ENCODE peak calls at places on chromosomes 7 and 10, in seven cellular contexts. One of them, this sample, is unnamed. For H3K27me3 and H3K9me3, the result is how much of the 10 kb centered on the place peaks cover.

GRCh38 chr7:29328811-29329210 is 134.2 kb downstream of the CHN2 start:
- DNase-seq in colonic mucosa: no peak
- DNase-seq in aorta: no peak
- DNase-seq in HAP-1: no peak
- DNase-seq in CD8-positive, alpha-beta memory T cell: no peak
- DNase-seq in suprapubic skin: no peak
- DNase-seq in vagina: no peak
- DNase-seq in this sample: no peak

GRCh38 chr7:74722045-74722603 is 51.7 kb upstream of the NCF1 start:
- DNase-seq in vagina: no peak
- DNase-seq in CD8-positive, alpha-beta memory T cell: no peak
- DNase-seq in HAP-1: no peak
- DNase-seq in suprapubic skin: no peak
- DNase-seq in colonic mucosa: no peak
- DNase-seq in aorta: no peak
- DNase-seq in this sample: no peak

GRCh38 chr10:43126759-43127424 is 11.4 kb upstream of the CSGALNACT2 start:
- DNase-seq in suprapubic skin: no peak
- DNase-seq in CD8-positive, alpha-beta memory T cell: no peak
- DNase-seq in colonic mucosa: peak
- DNase-seq in HAP-1: no peak
- DNase-seq in aorta: peak
- DNase-seq in vagina: peak
- DNase-seq in this sample: no peak

GRCh38 chr10:102267748-102268147 is 22.4 kb downstream of the GBF1 start:
- DNase-seq in colonic mucosa: no peak
- DNase-seq in HAP-1: no peak
- DNase-seq in CD8-positive, alpha-beta memory T cell: no peak
- DNase-seq in vagina: no peak
- DNase-seq in suprapubic skin: no peak
- DNase-seq in aorta: no peak
- DNase-seq in this sample: no peak

GRCh38 chr7:48011323-48011722 is 17.6 kb downstream of the SUN3 start:
- DNase-seq in colonic mucosa: no peak
- DNase-seq in vagina: no peak
- DNase-seq in aorta: no peak
- DNase-seq in CD8-positive, alpha-beta memory T cell: no peak
- DNase-seq in suprapubic skin: no peak
- DNase-seq in HAP-1: no peak
- DNase-seq in this sample: no peak

GRCh38 chr10:57218382-57218781 is 857.3 kb upstream of the ZWINT start:
- DNase-seq in CD8-positive, alpha-beta memory T cell: no peak
- DNase-seq in vagina: no peak
- DNase-seq in colonic mucosa: no peak
- DNase-seq in suprapubic skin: no peak
- DNase-seq in aorta: no peak
- DNase-seq in HAP-1: no peak
- DNase-seq in this sample: no peak

GRCh38 chr7:133372337-133372736 is 119.5 kb downstream of the EXOC4 start:
- DNase-seq in vagina: no peak
- DNase-seq in aorta: no peak
- DNase-seq in HAP-1: no peak
- DNase-seq in CD8-positive, alpha-beta memory T cell: no peak
- DNase-seq in suprapubic skin: no peak
- DNase-seq in colonic mucosa: no peak
- DNase-seq in this sample: no peak

GRCh38 chr7:132575987-132576722 is at the start of gene PLXNA4:
- DNase-seq in HAP-1: no peak
- DNase-seq in colonic mucosa: no peak
- DNase-seq in CD8-positive, alpha-beta memory T cell: no peak
- DNase-seq in vagina: no peak
- DNase-seq in aorta: peak
- DNase-seq in suprapubic skin: no peak
- DNase-seq in this sample: no peak

GRCh38 chr10:49606981-49607535 is 3.1 kb upstream of the SLC18A3 start:
- DNase-seq in aorta: peak
- DNase-seq in colonic mucosa: peak
- DNase-seq in CD8-positive, alpha-beta memory T cell: peak
- DNase-seq in HAP-1: peak
- DNase-seq in vagina: peak
- DNase-seq in suprapubic skin: peak
- DNase-seq in this sample: peak

GRCh38 chr10:132151951-132152505 is 34.7 kb upstream of the DPYSL4 start:
- DNase-seq in suprapubic skin: no peak
- DNase-seq in colonic mucosa: no peak
- DNase-seq in CD8-positive, alpha-beta memory T cell: no peak
- DNase-seq in aorta: peak
- DNase-seq in HAP-1: no peak
- DNase-seq in vagina: no peak
- DNase-seq in this sample: no peak

GRCh38 chr7:64884913-64885370 is 18.1 kb upstream of the ZNF273 start:
- DNase-seq in HAP-1: no peak
- DNase-seq in CD8-positive, alpha-beta memory T cell: no peak
- DNase-seq in suprapubic skin: no peak
- DNase-seq in aorta: no peak
- DNase-seq in colonic mucosa: peak
- DNase-seq in vagina: peak
- DNase-seq in this sample: no peak
- H3K27me3 ChIP-seq in HAP-1: under half
- H3K27me3 ChIP-seq in CD8-positive, alpha-beta memory T cell: under half
- H3K27me3 ChIP-seq in suprapubic skin: under half
- H3K27me3 ChIP-seq in aorta: under half
- H3K27me3 ChIP-seq in colonic mucosa: under half
- H3K27me3 ChIP-seq in vagina: under half
- H3K27me3 ChIP-seq in this sample: under half

DNA sequence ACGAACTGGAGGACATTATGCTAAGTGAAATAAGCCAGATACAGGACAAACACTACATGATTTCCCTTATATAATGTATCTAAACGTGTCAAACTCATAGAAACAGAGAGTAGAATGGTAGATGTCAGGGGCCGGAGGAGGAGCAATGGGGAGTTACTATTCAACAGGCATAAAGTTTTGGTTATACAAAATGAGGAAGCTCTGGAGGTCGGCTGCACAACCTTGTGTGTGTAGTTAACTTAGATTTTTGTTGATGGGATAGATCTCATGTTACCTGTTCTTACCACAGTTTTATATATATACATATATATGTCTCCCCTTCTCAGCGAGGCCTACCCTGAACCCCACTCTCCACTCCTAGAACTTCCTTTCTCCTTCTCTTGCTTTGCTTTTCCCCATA is 22.4 kb upstream of the TECTB start:
- DNase-seq in aorta: no peak
- DNase-seq in suprapubic skin: no peak
- DNase-seq in CD8-positive, alpha-beta memory T cell: no peak
- DNase-seq in colonic mucosa: no peak
- DNase-seq in vagina: no peak
- DNase-seq in HAP-1: no peak
- DNase-seq in this sample: no peak
- H3K4me3 ChIP-seq in aorta: no peak
- H3K4me3 ChIP-seq in suprapubic skin: no peak
- H3K4me3 ChIP-seq in CD8-positive, alpha-beta memory T cell: no peak
- H3K4me3 ChIP-seq in colonic mucosa: no peak
- H3K4me3 ChIP-seq in vagina: no peak
- H3K4me3 ChIP-seq in HAP-1: no peak
- H3K4me3 ChIP-seq in this sample: no peak

DNA sequence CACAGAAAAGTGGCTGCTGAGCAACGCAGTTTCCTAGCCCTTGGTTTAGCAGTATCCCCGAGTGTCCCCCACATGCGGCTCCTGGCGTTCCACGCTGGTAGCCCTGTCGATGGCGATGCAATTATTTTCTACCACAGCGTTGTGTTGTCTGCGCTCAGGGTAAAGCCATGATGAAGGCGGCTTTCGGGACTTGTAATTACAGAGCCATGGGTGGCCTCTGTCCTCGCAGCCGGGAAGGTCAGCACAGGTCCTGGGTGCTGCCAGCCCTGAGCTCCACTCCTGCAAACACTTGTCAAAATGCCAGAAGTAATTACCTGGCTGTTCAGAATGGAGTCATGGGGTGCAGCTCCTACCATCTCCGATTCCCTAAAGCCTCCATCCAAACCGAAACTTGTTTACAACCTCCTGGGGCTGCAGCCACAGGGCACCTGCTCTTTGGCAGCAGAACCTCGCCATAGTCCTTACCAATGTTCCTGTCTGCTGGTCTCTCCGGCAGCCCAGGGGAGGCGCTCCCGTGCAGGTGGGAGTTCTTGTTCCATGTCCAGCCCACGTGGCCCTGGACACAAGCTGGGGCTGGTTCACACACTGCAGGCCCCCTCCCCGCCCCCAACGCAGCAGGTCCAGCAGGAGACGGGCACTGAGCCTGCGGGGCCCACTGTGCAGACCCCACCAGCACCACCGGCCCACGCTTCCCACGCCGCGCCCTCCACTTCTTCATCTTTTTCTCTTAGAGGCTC is 512.6 kb downstream of the PTPRN2 start:
- DNase-seq in vagina: no peak
- DNase-seq in colonic mucosa: no peak
- DNase-seq in aorta: peak
- DNase-seq in HAP-1: no peak
- DNase-seq in suprapubic skin: no peak
- DNase-seq in CD8-positive, alpha-beta memory T cell: no peak
- DNase-seq in this sample: no peak
- H3K9me3 ChIP-seq in vagina: under half
- H3K9me3 ChIP-seq in colonic mucosa: under half
- H3K9me3 ChIP-seq in aorta: under half
- H3K9me3 ChIP-seq in HAP-1: under half
- H3K9me3 ChIP-seq in suprapubic skin: under half
- H3K9me3 ChIP-seq in CD8-positive, alpha-beta memory T cell: under half
- H3K9me3 ChIP-seq in this sample: under half

GRCh38 chr10:23200586-23200985 is 8.5 kb downstream of the PTF1A start:
- DNase-seq in suprapubic skin: no peak
- DNase-seq in aorta: no peak
- DNase-seq in colonic mucosa: no peak
- DNase-seq in CD8-positive, alpha-beta memory T cell: no peak
- DNase-seq in HAP-1: no peak
- DNase-seq in vagina: no peak
- DNase-seq in this sample: no peak

GRCh38 chr10:23201837-23202236 is 9.7 kb downstream of the PTF1A start:
- DNase-seq in HAP-1: no peak
- DNase-seq in colonic mucosa: no peak
- DNase-seq in vagina: no peak
- DNase-seq in CD8-positive, alpha-beta memory T cell: no peak
- DNase-seq in aorta: no peak
- DNase-seq in suprapubic skin: no peak
- DNase-seq in this sample: no peak

GRCh38 chr10:23199768-23200511 is 7.8 kb downstream of the PTF1A start:
- DNase-seq in HAP-1: no peak
- DNase-seq in suprapubic skin: no peak
- DNase-seq in aorta: peak
- DNase-seq in colonic mucosa: no peak
- DNase-seq in CD8-positive, alpha-beta memory T cell: no peak
- DNase-seq in vagina: no peak
- DNase-seq in this sample: no peak

GRCh38 chr10:23202736-23203135 is 10.6 kb downstream of the PTF1A start:
- DNase-seq in CD8-positive, alpha-beta memory T cell: no peak
- DNase-seq in suprapubic skin: no peak
- DNase-seq in HAP-1: no peak
- DNase-seq in aorta: no peak
- DNase-seq in colonic mucosa: no peak
- DNase-seq in vagina: no peak
- DNase-seq in this sample: no peak

DNA sequence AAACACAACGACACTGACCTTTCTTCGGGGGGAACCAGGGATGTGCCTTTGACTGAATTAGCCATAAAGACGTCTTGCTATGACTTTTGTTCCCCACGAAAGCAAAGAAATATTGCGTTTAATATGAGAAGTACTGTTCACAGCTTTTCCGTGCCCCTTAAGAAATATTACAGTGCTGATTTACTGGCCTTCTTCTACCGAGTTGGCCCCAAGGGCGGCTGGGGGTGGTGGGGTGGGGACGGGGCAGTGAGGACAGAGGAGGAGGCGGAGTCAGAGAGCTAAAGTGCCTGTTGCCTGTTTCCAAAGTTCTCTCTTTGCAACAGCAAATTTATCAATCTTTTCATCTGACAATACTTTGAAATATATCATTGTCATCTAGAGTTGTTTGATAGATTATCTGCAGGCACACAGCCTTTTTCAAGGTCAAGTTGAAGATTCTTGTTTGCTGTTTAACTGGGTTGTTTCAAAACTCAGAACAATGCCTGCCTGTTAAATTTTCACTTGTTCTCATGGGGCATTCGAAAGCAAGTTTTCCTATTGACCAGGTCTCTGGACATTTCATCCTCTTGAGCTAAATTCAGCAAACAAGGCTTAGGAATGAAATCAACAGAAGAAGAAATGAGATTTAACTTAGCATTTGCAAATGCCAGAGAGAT is 9.0 kb downstream of the PTF1A start:
- DNase-seq in suprapubic skin: no peak
- DNase-seq in colonic mucosa: no peak
- DNase-seq in vagina: no peak
- DNase-seq in CD8-positive, alpha-beta memory T cell: no peak
- DNase-seq in HAP-1: no peak
- DNase-seq in aorta: no peak
- DNase-seq in this sample: no peak
- H3K27me3 ChIP-seq in suprapubic skin: half or more
- H3K27me3 ChIP-seq in colonic mucosa: under half
- H3K27me3 ChIP-seq in vagina: under half
- H3K27me3 ChIP-seq in CD8-positive, alpha-beta memory T cell: under half
- H3K27me3 ChIP-seq in HAP-1: under half
- H3K27me3 ChIP-seq in aorta: under half
- H3K27me3 ChIP-seq in this sample: under half

GRCh38 chr7:46945328-46945727 is 636.6 kb downstream of the TNS3 start:
- DNase-seq in colonic mucosa: no peak
- DNase-seq in suprapubic skin: no peak
- DNase-seq in aorta: no peak
- DNase-seq in HAP-1: no peak
- DNase-seq in CD8-positive, alpha-beta memory T cell: no peak
- DNase-seq in vagina: no peak
- DNase-seq in this sample: no peak

GRCh38 chr7:46948776-46949175 is 633.1 kb downstream of the TNS3 start:
- DNase-seq in HAP-1: no peak
- DNase-seq in suprapubic skin: no peak
- DNase-seq in aorta: no peak
- DNase-seq in vagina: no peak
- DNase-seq in CD8-positive, alpha-beta memory T cell: no peak
- DNase-seq in colonic mucosa: no peak
- DNase-seq in this sample: no peak

GRCh38 chr7:46943996-46944395 is 637.9 kb downstream of the TNS3 start:
- DNase-seq in suprapubic skin: no peak
- DNase-seq in HAP-1: no peak
- DNase-seq in CD8-positive, alpha-beta memory T cell: no peak
- DNase-seq in colonic mucosa: no peak
- DNase-seq in vagina: no peak
- DNase-seq in aorta: no peak
- DNase-seq in this sample: no peak

GRCh38 chr7:46953008-46953407 is 628.9 kb downstream of the TNS3 start:
- DNase-seq in HAP-1: no peak
- DNase-seq in vagina: no peak
- DNase-seq in suprapubic skin: no peak
- DNase-seq in CD8-positive, alpha-beta memory T cell: no peak
- DNase-seq in aorta: no peak
- DNase-seq in colonic mucosa: no peak
- DNase-seq in this sample: no peak

GRCh38 chr7:46949270-46949931 is 632.5 kb downstream of the TNS3 start:
- DNase-seq in aorta: no peak
- DNase-seq in CD8-positive, alpha-beta memory T cell: no peak
- DNase-seq in vagina: no peak
- DNase-seq in HAP-1: no peak
- DNase-seq in suprapubic skin: no peak
- DNase-seq in colonic mucosa: no peak
- DNase-seq in this sample: no peak
- H3K4me3 ChIP-seq in aorta: no peak
- H3K4me3 ChIP-seq in CD8-positive, alpha-beta memory T cell: no peak
- H3K4me3 ChIP-seq in vagina: no peak
- H3K4me3 ChIP-seq in HAP-1: no peak
- H3K4me3 ChIP-seq in suprapubic skin: no peak
- H3K4me3 ChIP-seq in colonic mucosa: no peak
- H3K4me3 ChIP-seq in this sample: no peak

This sample was measured in CD4-positive, CD25-positive, alpha-beta regulatory T cell.